ENCODE peak calls at places on chromosome 3, in eight cellular contexts. One of them, this sample, is unnamed.

GRCh38 chr3:109396811-109397210 is 59.5 kb upstream of the DPPA4 start:
- DNase-seq in adrenal gland: no peak
- DNase-seq in naive thymus-derived CD4-positive, alpha-beta T cell: no peak
- DNase-seq in prostate gland: no peak
- DNase-seq in GM23248: no peak
- DNase-seq in uterus: no peak
- DNase-seq in mesendoderm: peak
- DNase-seq in tibial nerve: no peak
- DNase-seq in this sample: no peak

GRCh38 chr3:197256836-197257444 is 41.5 kb downstream of the DLG1 start:
- DNase-seq in adrenal gland: peak
- DNase-seq in naive thymus-derived CD4-positive, alpha-beta T cell: no peak
- DNase-seq in prostate gland: peak
- DNase-seq in GM23248: peak
- DNase-seq in uterus: peak
- DNase-seq in mesendoderm: no peak
- DNase-seq in tibial nerve: no peak
- DNase-seq in this sample: no peak

GRCh38 chr3:175477651-175478224 is 618.6 kb downstream of the NAALADL2 start:
- DNase-seq in adrenal gland: no peak
- DNase-seq in naive thymus-derived CD4-positive, alpha-beta T cell: no peak
- DNase-seq in prostate gland: no peak
- DNase-seq in GM23248: no peak
- DNase-seq in uterus: no peak
- DNase-seq in mesendoderm: no peak
- DNase-seq in tibial nerve: no peak
- DNase-seq in this sample: no peak

GRCh38 chr3:41026394-41027177 is 172.7 kb upstream of the CTNNB1 start:
- DNase-seq in adrenal gland: peak
- DNase-seq in naive thymus-derived CD4-positive, alpha-beta T cell: no peak
- DNase-seq in prostate gland: no peak
- DNase-seq in GM23248: peak
- DNase-seq in uterus: peak
- DNase-seq in mesendoderm: peak
- DNase-seq in tibial nerve: no peak
- DNase-seq in this sample: peak

GRCh38 chr3:150760431-150761200 is 2.4 kb downstream of the SIAH2 start:
- DNase-seq in adrenal gland: no peak
- DNase-seq in naive thymus-derived CD4-positive, alpha-beta T cell: no peak
- DNase-seq in prostate gland: no peak
- DNase-seq in GM23248: no peak
- DNase-seq in uterus: no peak
- DNase-seq in mesendoderm: no peak
- DNase-seq in tibial nerve: no peak
- DNase-seq in this sample: no peak

GRCh38 chr3:29270752-29271151 is 10.1 kb upstream of the RBMS3 start:
- DNase-seq in adrenal gland: no peak
- DNase-seq in naive thymus-derived CD4-positive, alpha-beta T cell: no peak
- DNase-seq in prostate gland: no peak
- DNase-seq in GM23248: no peak
- DNase-seq in uterus: no peak
- DNase-seq in mesendoderm: no peak
- DNase-seq in tibial nerve: no peak
- DNase-seq in this sample: no peak

GRCh38 chr3:10224794-10225660 is 23.2 kb upstream of the TATDN2 start:
- DNase-seq in adrenal gland: peak
- DNase-seq in naive thymus-derived CD4-positive, alpha-beta T cell: peak
- DNase-seq in prostate gland: peak
- DNase-seq in GM23248: peak
- DNase-seq in uterus: peak
- DNase-seq in mesendoderm: peak
- DNase-seq in tibial nerve: peak
- DNase-seq in this sample: peak

GRCh38 chr3:55487376-55488241 is 503 bp upstream of the WNT5A start:
- DNase-seq in adrenal gland: no peak
- DNase-seq in naive thymus-derived CD4-positive, alpha-beta T cell: no peak
- DNase-seq in prostate gland: no peak
- DNase-seq in GM23248: peak
- DNase-seq in uterus: peak
- DNase-seq in mesendoderm: peak
- DNase-seq in tibial nerve: no peak
- DNase-seq in this sample: peak

GRCh38 chr3:46057716-46058115 is 30.4 kb upstream of the XCR1 start:
- DNase-seq in adrenal gland: no peak
- DNase-seq in naive thymus-derived CD4-positive, alpha-beta T cell: no peak
- DNase-seq in prostate gland: no peak
- DNase-seq in GM23248: no peak
- DNase-seq in uterus: no peak
- DNase-seq in mesendoderm: no peak
- DNase-seq in tibial nerve: no peak
- DNase-seq in this sample: no peak

GRCh38 chr3:79245295-79246138 is 522.3 kb downstream of the ROBO1 start:
- DNase-seq in adrenal gland: no peak
- DNase-seq in naive thymus-derived CD4-positive, alpha-beta T cell: no peak
- DNase-seq in prostate gland: no peak
- DNase-seq in GM23248: no peak
- DNase-seq in uterus: no peak
- DNase-seq in mesendoderm: no peak
- DNase-seq in tibial nerve: no peak
- DNase-seq in this sample: no peak

GRCh38 chr3:125593991-125594574 is 1.2 kb downstream of the OSBPL11 start:
- DNase-seq in adrenal gland: peak
- DNase-seq in naive thymus-derived CD4-positive, alpha-beta T cell: no peak
- DNase-seq in prostate gland: no peak
- DNase-seq in GM23248: peak
- DNase-seq in uterus: no peak
- DNase-seq in mesendoderm: peak
- DNase-seq in tibial nerve: no peak
- DNase-seq in this sample: no peak

GRCh38 chr3:45943207-45943846 is at the start of gene CXCR6:
- DNase-seq in adrenal gland: no peak
- DNase-seq in naive thymus-derived CD4-positive, alpha-beta T cell: no peak
- DNase-seq in prostate gland: no peak
- DNase-seq in GM23248: peak
- DNase-seq in uterus: no peak
- DNase-seq in mesendoderm: no peak
- DNase-seq in tibial nerve: no peak
- DNase-seq in this sample: no peak

GRCh38 chr3:80307844-80308243 is 540.0 kb upstream of the ROBO1 start:
- DNase-seq in adrenal gland: no peak
- DNase-seq in naive thymus-derived CD4-positive, alpha-beta T cell: no peak
- DNase-seq in prostate gland: no peak
- DNase-seq in GM23248: no peak
- DNase-seq in uterus: no peak
- DNase-seq in mesendoderm: peak
- DNase-seq in tibial nerve: no peak
- DNase-seq in this sample: no peak

GRCh38 chr3:17969985-17970568 is 227.6 kb upstream of the TBC1D5 start:
- DNase-seq in adrenal gland: no peak
- DNase-seq in naive thymus-derived CD4-positive, alpha-beta T cell: no peak
- DNase-seq in prostate gland: no peak
- DNase-seq in GM23248: no peak
- DNase-seq in uterus: no peak
- DNase-seq in mesendoderm: no peak
- DNase-seq in tibial nerve: no peak
- DNase-seq in this sample: no peak

GRCh38 chr3:37509069-37509468 is 334.7 kb upstream of the LRRFIP2 start:
- DNase-seq in adrenal gland: no peak
- DNase-seq in naive thymus-derived CD4-positive, alpha-beta T cell: no peak
- DNase-seq in prostate gland: no peak
- DNase-seq in GM23248: no peak
- DNase-seq in uterus: no peak
- DNase-seq in mesendoderm: no peak
- DNase-seq in tibial nerve: no peak
- DNase-seq in this sample: no peak

DNA sequence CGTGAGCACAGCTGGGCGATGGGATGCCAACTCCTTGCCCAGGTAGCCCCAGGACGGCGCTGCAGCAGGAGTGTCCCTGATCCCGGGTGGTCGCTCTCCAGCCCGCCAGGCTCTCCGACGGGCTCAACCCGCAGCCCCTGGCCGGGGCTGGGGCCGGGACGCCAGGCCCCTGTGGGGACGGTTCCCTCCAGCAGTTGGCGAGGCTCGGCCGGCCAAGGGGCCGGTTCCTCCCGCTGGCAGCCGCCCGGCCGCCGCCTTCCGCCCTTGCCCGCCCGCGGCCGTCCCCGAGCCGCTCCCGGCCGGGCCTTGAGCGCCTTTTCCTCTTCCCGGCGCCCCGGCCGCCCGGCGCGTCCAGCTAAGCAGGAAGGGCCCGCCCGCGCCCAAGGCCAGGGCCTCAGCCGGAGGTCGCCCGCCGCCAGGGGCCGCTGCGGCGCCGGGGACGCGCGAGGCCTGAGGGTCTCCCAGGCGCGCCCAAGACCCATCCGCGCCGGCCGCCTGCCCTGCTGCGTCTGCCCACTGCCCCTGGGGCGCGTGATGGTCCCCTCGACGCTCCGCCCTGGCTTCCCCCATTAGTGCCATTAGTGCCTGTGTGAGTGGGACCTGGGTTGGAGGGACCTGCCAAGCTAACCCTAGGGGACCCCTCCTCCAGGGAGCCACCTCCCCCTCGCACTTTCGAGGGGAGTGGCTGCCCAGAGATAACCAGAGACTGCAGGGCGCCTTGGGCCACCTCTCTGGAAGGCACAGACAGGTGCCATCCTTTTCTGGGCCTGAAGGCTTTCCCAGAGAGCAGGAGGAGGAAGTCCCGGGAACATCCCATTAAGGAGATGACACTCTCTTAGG is 106.4 kb downstream of the FBLN2 start:
- DNase-seq in adrenal gland: peak
- DNase-seq in naive thymus-derived CD4-positive, alpha-beta T cell: peak
- DNase-seq in prostate gland: no peak
- DNase-seq in GM23248: peak
- DNase-seq in uterus: no peak
- DNase-seq in mesendoderm: peak
- DNase-seq in tibial nerve: no peak
- DNase-seq in this sample: no peak
- H3K27ac ChIP-seq in adrenal gland: no peak
- H3K27ac ChIP-seq in naive thymus-derived CD4-positive, alpha-beta T cell: no peak
- H3K27ac ChIP-seq in prostate gland: no peak
- H3K27ac ChIP-seq in GM23248: no peak
- H3K27ac ChIP-seq in uterus: no peak
- H3K27ac ChIP-seq in mesendoderm: no peak
- H3K27ac ChIP-seq in tibial nerve: no peak
- H3K27ac ChIP-seq in this sample: no peak

GRCh38 chr3:39147374-39147709 is 6.0 kb downstream of the CSRNP1 start:
- DNase-seq in adrenal gland: no peak
- DNase-seq in naive thymus-derived CD4-positive, alpha-beta T cell: no peak
- DNase-seq in prostate gland: no peak
- DNase-seq in GM23248: no peak
- DNase-seq in uterus: no peak
- DNase-seq in mesendoderm: no peak
- DNase-seq in tibial nerve: no peak
- DNase-seq in this sample: no peak
- H3K4me3 ChIP-seq in adrenal gland: no peak
- H3K4me3 ChIP-seq in naive thymus-derived CD4-positive, alpha-beta T cell: peak
- H3K4me3 ChIP-seq in prostate gland: no peak
- H3K4me3 ChIP-seq in GM23248: peak
- H3K4me3 ChIP-seq in uterus: no peak
- H3K4me3 ChIP-seq in mesendoderm: no peak
- H3K4me3 ChIP-seq in tibial nerve: peak
- H3K4me3 ChIP-seq in this sample: no peak

GRCh38 chr3:49868951-49869454 is 703 bp downstream of the CAMKV start:
- DNase-seq in adrenal gland: no peak
- DNase-seq in naive thymus-derived CD4-positive, alpha-beta T cell: no peak
- DNase-seq in prostate gland: no peak
- DNase-seq in GM23248: no peak
- DNase-seq in uterus: no peak
- DNase-seq in mesendoderm: peak
- DNase-seq in tibial nerve: no peak
- DNase-seq in this sample: no peak
- H3K27ac ChIP-seq in adrenal gland: no peak
- H3K27ac ChIP-seq in naive thymus-derived CD4-positive, alpha-beta T cell: no peak
- H3K27ac ChIP-seq in prostate gland: no peak
- H3K27ac ChIP-seq in GM23248: no peak
- H3K27ac ChIP-seq in uterus: no peak
- H3K27ac ChIP-seq in mesendoderm: no peak
- H3K27ac ChIP-seq in tibial nerve: no peak
- H3K27ac ChIP-seq in this sample: no peak

DNA sequence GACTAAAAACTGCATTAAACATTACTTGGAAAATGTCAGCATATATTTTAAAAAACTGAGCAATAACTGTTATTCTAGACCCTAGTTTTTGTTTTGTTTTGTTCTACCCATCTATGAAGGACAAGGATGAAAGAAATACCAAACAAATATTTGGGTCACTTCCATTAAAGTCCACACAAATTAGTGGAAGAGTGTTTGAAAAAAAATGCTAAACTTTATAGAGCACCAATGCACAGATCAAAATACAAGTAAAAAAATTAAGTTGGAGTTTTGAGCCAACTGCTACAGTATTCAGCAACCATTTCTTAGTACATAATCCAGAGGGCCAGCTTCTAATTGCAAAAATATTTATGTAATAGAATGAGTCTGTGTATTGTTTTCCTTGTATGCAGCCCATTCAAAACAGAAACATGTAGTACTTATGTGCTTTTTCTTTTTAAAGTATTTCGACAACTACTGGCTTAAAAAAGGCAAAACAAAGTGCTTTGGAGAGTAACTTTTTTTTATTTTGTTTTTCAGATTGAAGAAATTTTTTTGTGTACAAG is 121.1 kb downstream of the CBLB start:
- DNase-seq in adrenal gland: no peak
- DNase-seq in naive thymus-derived CD4-positive, alpha-beta T cell: no peak
- DNase-seq in prostate gland: no peak
- DNase-seq in GM23248: peak
- DNase-seq in uterus: no peak
- DNase-seq in mesendoderm: no peak
- DNase-seq in tibial nerve: no peak
- DNase-seq in this sample: no peak
- H3K4me3 ChIP-seq in adrenal gland: no peak
- H3K4me3 ChIP-seq in naive thymus-derived CD4-positive, alpha-beta T cell: no peak
- H3K4me3 ChIP-seq in prostate gland: no peak
- H3K4me3 ChIP-seq in GM23248: no peak
- H3K4me3 ChIP-seq in uterus: no peak
- H3K4me3 ChIP-seq in mesendoderm: no peak
- H3K4me3 ChIP-seq in tibial nerve: no peak
- H3K4me3 ChIP-seq in this sample: no peak

GRCh38 chr3:83738202-83738601 is 1220.6 kb upstream of the CADM2 start:
- DNase-seq in adrenal gland: no peak
- DNase-seq in naive thymus-derived CD4-positive, alpha-beta T cell: no peak
- DNase-seq in prostate gland: no peak
- DNase-seq in GM23248: no peak
- DNase-seq in uterus: no peak
- DNase-seq in mesendoderm: no peak
- DNase-seq in tibial nerve: no peak
- DNase-seq in this sample: no peak
- H3K27ac ChIP-seq in adrenal gland: no peak
- H3K27ac ChIP-seq in naive thymus-derived CD4-positive, alpha-beta T cell: no peak
- H3K27ac ChIP-seq in prostate gland: no peak
- H3K27ac ChIP-seq in GM23248: no peak
- H3K27ac ChIP-seq in uterus: no peak
- H3K27ac ChIP-seq in mesendoderm: no peak
- H3K27ac ChIP-seq in tibial nerve: no peak
- H3K27ac ChIP-seq in this sample: no peak